ENCODE peak calls at places on chromosome 4, in four cellular contexts. B is OCI-LY7, K is sigmoid colon, X is mesenchymal stem cell. R is an unnamed sample.

GRCh38 chr4:10629394-10629793 is 55.2 kb downstream of the CLNK start:
- DNase-seq in B (no peak), K (no peak), X (no peak), R (no peak)

GRCh38 chr4:6941796-6942195 is 32.2 kb downstream of the TBC1D14 start:
- DNase-seq in K (no peak), B (peak; percentile 51), X (no peak), R (no peak)

GRCh38 chr4:39976945-39977488 is 694 bp downstream of the PDS5A start:
- DNase-seq in B (no peak), K (peak; percentile 71), X (peak; percentile 56), R (peak; percentile 48)

GRCh38 chr4:26343041-26343403 is 22.2 kb downstream of the RBPJ start:
- DNase-seq in X (peak; percentile 43), K (no peak), B (no peak), R (no peak)

GRCh38 chr4:76253511-76253910 is 2.0 kb downstream of the FAM47E start:
- DNase-seq in B (no peak), K (no peak), X (no peak), R (no peak)

GRCh38 chr4:76803522-76803921 is 94.4 kb downstream of the SOWAHB start:
- DNase-seq in B (no peak), K (no peak), X (peak; percentile 99), R (peak; percentile 78)

GRCh38 chr4:144590020-144590419 is 55.9 kb upstream of the HHIP start:
- DNase-seq in X (no peak), B (no peak), K (no peak), R (no peak)

GRCh38 chr4:94583938-94584641 is 132.3 kb downstream of the PDLIM5 start:
- DNase-seq in K (no peak), B (no peak), X (no peak), R (no peak)

GRCh38 chr4:92234393-92235176 is 69.2 kb upstream of the GRID2 start:
- DNase-seq in X (peak; percentile 93), K (no peak), B (no peak), R (peak; percentile 1)

GRCh38 chr4:120865985-120866384 is 56.5 kb downstream of the PRDM5 start:
- DNase-seq in X (no peak), B (peak; percentile 73), K (no peak), R (no peak)

GRCh38 chr4:115356176-115356575 is 242.8 kb upstream of the NDST4 start:
- DNase-seq in K (no peak), B (no peak), X (no peak), R (peak; percentile 72)

GRCh38 chr4:112332398-112332797 is 35.2 kb downstream of the ALPK1 start:
- DNase-seq in K (no peak), B (no peak), X (no peak), R (no peak)

GRCh38 chr4:179597301-179597700 is 2155.1 kb upstream of the AGA start:
- DNase-seq in K (no peak), X (peak; percentile 20), B (no peak), R (no peak)

GRCh38 chr4:24752140-24752539 is 43.2 kb upstream of the SOD3 start:
- DNase-seq in K (no peak), X (no peak), B (no peak), R (no peak)

GRCh38 chr4:38174811-38175210 is 214.6 kb downstream of the PTTG2 start:
- DNase-seq in K (no peak), X (no peak), B (no peak), R (no peak)

GRCh38 chr4:170538821-170539473 is 449.2 kb upstream of the AADAT start:
- DNase-seq in B (no peak), X (no peak), K (no peak), R (no peak)

GRCh38 chr4:35038079-35038805 is 1206.1 kb downstream of the ARAP2 start:
- DNase-seq in K (no peak), X (no peak), B (no peak), R (no peak)

GRCh38 chr4:163600731-163601130 is 106.2 kb downstream of the TMA16 start:
- DNase-seq in B (peak; percentile 46), X (no peak), K (no peak), R (no peak)

GRCh38 chr4:3236326-3236878 is 12.6 kb upstream of the MSANTD1 start:
- DNase-seq in X (no peak), B (no peak), K (no peak), R (no peak)

GRCh38 chr4:2222838-2223237 is 19.1 kb downstream of the HAUS3 start:
- DNase-seq in B (no peak), X (no peak), K (no peak), R (no peak)

GRCh38 chr4:142566243-142566642 is 279.9 kb downstream of the INPP4B start:
- DNase-seq in X (no peak), K (no peak), B (no peak), R (no peak)

GRCh38 chr4:156559346-156559745 is 412.3 kb downstream of the PDGFC start:
- DNase-seq in X (no peak), B (no peak), K (no peak), R (no peak)

GRCh38 chr4:109754093-109754857 is 24.4 kb upstream of the PLA2G12A start:
- DNase-seq in B (no peak), X (no peak), K (no peak), R (no peak)

GRCh38 chr4:111449657-111450056 is 695.6 kb upstream of the FAM241A start:
- DNase-seq in X (no peak), B (no peak), K (no peak), R (no peak)

GRCh38 chr4:98744372-98745150 is 86.2 kb upstream of the TSPAN5 start:
- DNase-seq in X (peak; percentile 14), B (no peak), K (no peak), R (peak; percentile 37)

GRCh38 chr4:26076000-26076587 is 162.1 kb downstream of the SMIM20 start:
- DNase-seq in B (no peak), K (no peak), X (peak; percentile 58), R (no peak)

GRCh38 chr4:3677671-3678070 is 88.5 kb upstream of the ADRA2C start:
- DNase-seq in B (peak; percentile 83), K (peak; percentile 41), X (no peak), R (no peak)

DNA sequence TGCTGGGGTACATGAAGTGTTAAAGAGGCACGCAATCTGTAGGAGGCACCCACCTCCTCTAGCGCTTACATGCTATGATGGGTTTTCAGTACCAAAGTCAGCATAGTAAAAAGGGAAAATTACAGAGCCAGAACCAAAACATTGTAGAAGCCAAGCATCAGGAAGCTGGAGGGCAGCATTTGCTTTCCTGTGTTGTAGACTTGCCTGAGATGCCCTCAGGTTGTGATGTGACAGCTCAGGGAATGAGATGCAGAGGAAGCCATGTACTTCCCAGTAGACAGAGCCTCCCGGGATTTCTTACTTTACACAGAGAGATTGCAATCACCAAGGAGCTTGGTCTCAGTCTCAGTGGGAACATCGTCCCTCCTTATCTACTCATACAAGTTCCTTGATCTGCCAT is 161.5 kb downstream of the ARAP2 start:
- DNase-seq in X (no peak), K (no peak), B (no peak), R (no peak)
- H3K36me3 ChIP-seq in X (no peaks in the 10 kb centered on the region), K (no peaks in the 10 kb centered on the region), B (no peaks in the 10 kb centered on the region), R (no peaks in the 10 kb centered on the region)

DNA sequence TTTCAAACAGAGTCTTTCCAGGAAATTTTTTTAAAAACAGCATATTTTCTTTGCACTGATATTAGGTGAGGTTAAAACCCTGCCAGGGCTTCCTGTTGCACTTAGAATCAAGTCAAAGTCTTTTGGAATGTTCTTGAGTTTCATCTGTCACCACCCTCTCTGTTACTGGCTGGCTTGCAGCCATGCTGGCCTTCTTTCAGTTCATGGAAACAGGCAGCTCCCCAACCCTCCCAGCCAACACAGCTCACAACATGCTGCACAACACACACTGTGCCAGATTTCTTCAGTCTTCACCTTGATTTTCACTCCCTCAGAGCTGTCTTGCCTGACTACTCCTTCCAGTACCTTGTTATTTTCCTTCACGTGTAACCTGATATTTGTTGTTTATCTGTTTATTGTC is 129.5 kb downstream of the KCNIP4 start:
- DNase-seq in B (no peak), X (no peak), K (no peak), R (no peak)
- H3K27ac ChIP-seq in B (no peak overlapping the region), X (no peak overlapping the region), K (no peak overlapping the region), R (no peak overlapping the region)

DNA sequence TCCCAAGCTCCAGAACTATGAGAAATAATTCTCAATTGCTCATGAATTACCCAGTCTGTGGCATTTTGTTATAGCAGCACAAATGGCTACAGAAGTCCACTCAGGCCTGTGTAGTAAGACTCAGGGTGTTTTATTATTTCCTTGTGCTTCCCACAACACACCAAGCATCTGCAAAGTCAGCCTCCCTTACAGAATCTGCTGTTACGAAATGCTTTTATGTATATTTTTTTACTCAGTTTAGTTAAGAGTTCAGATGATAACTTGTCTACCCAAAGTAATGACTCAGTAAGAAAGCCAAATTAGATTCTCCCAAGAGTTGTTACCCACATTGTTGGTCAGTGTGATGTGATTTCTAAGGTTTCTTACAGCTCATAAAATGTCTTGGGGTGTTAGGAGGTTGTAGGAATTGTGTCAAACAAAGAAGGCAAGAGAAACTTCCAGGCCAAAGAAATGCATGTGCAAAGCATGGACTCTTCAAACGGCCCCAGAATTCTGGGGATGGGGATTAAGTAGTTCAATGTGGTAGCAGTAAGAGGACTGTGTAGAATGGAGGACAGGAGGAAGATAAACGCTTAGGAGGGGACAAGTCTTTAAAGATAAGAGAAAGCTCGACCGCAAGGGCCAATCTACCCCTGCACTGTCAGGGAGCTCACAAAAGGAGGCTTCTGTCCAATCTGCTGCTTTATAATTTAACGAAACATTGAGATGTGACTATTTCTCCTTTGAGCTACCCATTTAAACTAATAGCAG is 35.4 kb upstream of the TMEM184C start:
- DNase-seq in B (no peak), K (no peak), X (peak; percentile 59), R (no peak)
- H3K4me3 ChIP-seq in B (no peak overlapping the region), K (no peak overlapping the region), X (no peak overlapping the region), R (no peak overlapping the region)

GRCh38 chr4:87128006-87128705 is 92.3 kb downstream of the KLHL8 start:
- DNase-seq in B (no peak), X (no peak), K (no peak), R (no peak)

GRCh38 chr4:87130985-87131753 is 89.2 kb downstream of the KLHL8 start:
- DNase-seq in K (no peak), X (no peak), B (no peak), R (no peak)

GRCh38 chr4:87132035-87132434 is 88.4 kb downstream of the KLHL8 start:
- DNase-seq in K (no peak), B (peak; percentile 7), X (no peak), R (no peak)

GRCh38 chr4:87130482-87130881 is 89.9 kb downstream of the KLHL8 start:
- DNase-seq in K (no peak), B (no peak), X (no peak), R (no peak)

GRCh38 chr4:87129681-87130080 is 90.7 kb downstream of the KLHL8 start:
- DNase-seq in K (no peak), B (no peak), X (no peak), R (no peak)
- H3K36me3 ChIP-seq in K (peaks cover 27% of the 10 kb centered on the region), B (peaks cover 97% of the 10 kb centered on the region), X (peaks cover 96% of the 10 kb centered on the region), R (peaks cover 71% of the 10 kb centered on the region)

GRCh38 chr4:48774760-48775398 is 5.2 kb downstream of the FRYL start:
- DNase-seq in K (no peak), X (no peak), B (no peak), R (no peak)
- H3K27ac ChIP-seq in K (no peak overlapping the region), X (no peak overlapping the region), B (no peak overlapping the region), R (no peak overlapping the region)

GRCh38 chr4:22504931-22505330 is 10.9 kb downstream of the ADGRA3 start:
- DNase-seq in K (no peak), X (no peak), B (no peak), R (no peak)
- H3K4me3 ChIP-seq in K (no peak overlapping the region), X (no peak overlapping the region), B (no peak overlapping the region), R (no peak overlapping the region)